ENCODE peak calls at places on chromosomes 5 and 9, in four cellular contexts. One of them, this sample, is unnamed.

GRCh38 chr9:121939643-121940042 is 153.5 kb downstream of the TTLL11 start:
- DNase-seq in epithelial cell of proximal tubule: no peak
- DNase-seq in A549: no peak
- DNase-seq in AG09319: no peak
- DNase-seq in this sample: no peak

GRCh38 chr5:177402271-177403043 is 2.0 kb upstream of the PFN3 start:
- DNase-seq in epithelial cell of proximal tubule: peak
- DNase-seq in A549: peak
- DNase-seq in AG09319: no peak
- DNase-seq in this sample: no peak

GRCh38 chr9:129077236-129077635 is 3.7 kb upstream of the DOLPP1 start:
- DNase-seq in epithelial cell of proximal tubule: no peak
- DNase-seq in A549: no peak
- DNase-seq in AG09319: no peak
- DNase-seq in this sample: no peak

GRCh38 chr5:14123974-14124482 is 19.1 kb upstream of the TRIO start:
- DNase-seq in epithelial cell of proximal tubule: no peak
- DNase-seq in A549: no peak
- DNase-seq in AG09319: no peak
- DNase-seq in this sample: no peak

GRCh38 chr5:174514325-174514724 is 210.1 kb upstream of the MSX2 start:
- DNase-seq in epithelial cell of proximal tubule: no peak
- DNase-seq in A549: no peak
- DNase-seq in AG09319: no peak
- DNase-seq in this sample: no peak

GRCh38 chr9:13082796-13083195 is 196.7 kb downstream of the MPDZ start:
- DNase-seq in epithelial cell of proximal tubule: no peak
- DNase-seq in A549: no peak
- DNase-seq in AG09319: no peak
- DNase-seq in this sample: peak

GRCh38 chr9:129383005-129383414 is 204.9 kb upstream of the IER5L start:
- DNase-seq in epithelial cell of proximal tubule: no peak
- DNase-seq in A549: no peak
- DNase-seq in AG09319: no peak
- DNase-seq in this sample: no peak

GRCh38 chr5:140362875-140363630 is 3.1 kb downstream of the SLC4A9 start:
- DNase-seq in epithelial cell of proximal tubule: no peak
- DNase-seq in A549: peak
- DNase-seq in AG09319: no peak
- DNase-seq in this sample: no peak

GRCh38 chr9:6827370-6827949 is 69.7 kb downstream of the KDM4C start:
- DNase-seq in epithelial cell of proximal tubule: no peak
- DNase-seq in A549: peak
- DNase-seq in AG09319: no peak
- DNase-seq in this sample: no peak

GRCh38 chr9:100030548-100030947 is 68.3 kb downstream of the ERP44 start:
- DNase-seq in epithelial cell of proximal tubule: no peak
- DNase-seq in A549: no peak
- DNase-seq in AG09319: no peak
- DNase-seq in this sample: no peak

GRCh38 chr5:125125031-125125823 is 378.8 kb upstream of the ZNF608 start:
- DNase-seq in epithelial cell of proximal tubule: no peak
- DNase-seq in A549: no peak
- DNase-seq in AG09319: no peak
- DNase-seq in this sample: no peak

GRCh38 chr5:14156611-14157493 is 13.7 kb downstream of the TRIO start:
- DNase-seq in epithelial cell of proximal tubule: peak
- DNase-seq in A549: peak
- DNase-seq in AG09319: peak
- DNase-seq in this sample: peak

GRCh38 chr9:83623634-83623991 is 670 bp downstream of the IDNK start:
- DNase-seq in epithelial cell of proximal tubule: no peak
- DNase-seq in A549: no peak
- DNase-seq in AG09319: no peak
- DNase-seq in this sample: no peak

GRCh38 chr9:74322661-74323314 is 174.3 kb upstream of the RORB start:
- DNase-seq in epithelial cell of proximal tubule: no peak
- DNase-seq in A549: no peak
- DNase-seq in AG09319: no peak
- DNase-seq in this sample: no peak

GRCh38 chr5:128674837-128675446 is 136.9 kb upstream of the FBN2 start:
- DNase-seq in epithelial cell of proximal tubule: no peak
- DNase-seq in A549: peak
- DNase-seq in AG09319: no peak
- DNase-seq in this sample: no peak

GRCh38 chr9:85987236-85987635 is 46.3 kb downstream of the NAA35 start:
- DNase-seq in epithelial cell of proximal tubule: no peak
- DNase-seq in A549: no peak
- DNase-seq in AG09319: no peak
- DNase-seq in this sample: no peak

GRCh38 chr9:35367451-35367850 is 122.5 kb upstream of the RUSC2 start:
- DNase-seq in epithelial cell of proximal tubule: no peak
- DNase-seq in A549: peak
- DNase-seq in AG09319: peak
- DNase-seq in this sample: peak

GRCh38 chr9:99303177-99303576 is 81.1 kb downstream of the SEC61B start:
- DNase-seq in epithelial cell of proximal tubule: no peak
- DNase-seq in A549: no peak
- DNase-seq in AG09319: no peak
- DNase-seq in this sample: no peak

GRCh38 chr5:135387629-135387960 is 11.4 kb downstream of the MACROH2A1 start:
- DNase-seq in epithelial cell of proximal tubule: no peak
- DNase-seq in A549: no peak
- DNase-seq in AG09319: no peak
- DNase-seq in this sample: no peak

GRCh38 chr9:20384642-20385041 is 237.7 kb downstream of the MLLT3 start:
- DNase-seq in epithelial cell of proximal tubule: no peak
- DNase-seq in A549: no peak
- DNase-seq in AG09319: no peak
- DNase-seq in this sample: no peak

GRCh38 chr9:81193362-81194339 is 495.7 kb downstream of the TLE1 start:
- DNase-seq in epithelial cell of proximal tubule: no peak
- DNase-seq in A549: peak
- DNase-seq in AG09319: no peak
- DNase-seq in this sample: peak

GRCh38 chr5:171750316-171750788 is 35.3 kb upstream of the SMIM23 start:
- DNase-seq in epithelial cell of proximal tubule: no peak
- DNase-seq in A549: peak
- DNase-seq in AG09319: no peak
- DNase-seq in this sample: no peak

GRCh38 chr9:618478-618877 is 223.0 kb upstream of the DMRT1 start:
- DNase-seq in epithelial cell of proximal tubule: no peak
- DNase-seq in A549: no peak
- DNase-seq in AG09319: peak
- DNase-seq in this sample: no peak

GRCh38 chr9:137295313-137296213 is 6.5 kb downstream of the NRARP start:
- DNase-seq in epithelial cell of proximal tubule: no peak
- DNase-seq in A549: no peak
- DNase-seq in AG09319: no peak
- DNase-seq in this sample: no peak

GRCh38 chr9:99024959-99025358 is 80.0 kb upstream of the TGFBR1 start:
- DNase-seq in epithelial cell of proximal tubule: no peak
- DNase-seq in A549: no peak
- DNase-seq in AG09319: no peak
- DNase-seq in this sample: no peak

GRCh38 chr5:102283111-102283797 is 12.8 kb downstream of the SLCO4C1 start:
- DNase-seq in epithelial cell of proximal tubule: no peak
- DNase-seq in A549: no peak
- DNase-seq in AG09319: no peak
- DNase-seq in this sample: no peak

GRCh38 chr9:89729954-89730530 is 125.2 kb downstream of the GADD45G start:
- DNase-seq in epithelial cell of proximal tubule: no peak
- DNase-seq in A549: no peak
- DNase-seq in AG09319: no peak
- DNase-seq in this sample: no peak

GRCh38 chr9:18947772-18948391 is 85.1 kb downstream of the SAXO1 start:
- DNase-seq in epithelial cell of proximal tubule: no peak
- DNase-seq in A549: no peak
- DNase-seq in AG09319: no peak
- DNase-seq in this sample: no peak

GRCh38 chr9:80720579-80720978 is 968.8 kb downstream of the TLE1 start:
- DNase-seq in epithelial cell of proximal tubule: no peak
- DNase-seq in A549: no peak
- DNase-seq in AG09319: no peak
- DNase-seq in this sample: no peak

GRCh38 chr5:45741110-45741509 is 44.9 kb upstream of the HCN1 start:
- DNase-seq in epithelial cell of proximal tubule: no peak
- DNase-seq in A549: no peak
- DNase-seq in AG09319: no peak
- DNase-seq in this sample: no peak

GRCh38 chr9:134712922-134713321 is 71.3 kb downstream of the COL5A1 start:
- DNase-seq in epithelial cell of proximal tubule: no peak
- DNase-seq in A549: no peak
- DNase-seq in AG09319: no peak
- DNase-seq in this sample: no peak

GRCh38 chr9:134571946-134572914 is 69.4 kb upstream of the COL5A1 start:
- DNase-seq in epithelial cell of proximal tubule: no peak
- DNase-seq in A549: no peak
- DNase-seq in AG09319: no peak
- DNase-seq in this sample: no peak

GRCh38 chr5:113119271-113119924 is 142.8 kb downstream of the DCP2 start:
- DNase-seq in epithelial cell of proximal tubule: no peak
- DNase-seq in A549: no peak
- DNase-seq in AG09319: no peak
- DNase-seq in this sample: no peak

GRCh38 chr9:71719585-71719984 is 48.7 kb downstream of the CEMIP2 start:
- DNase-seq in epithelial cell of proximal tubule: no peak
- DNase-seq in A549: no peak
- DNase-seq in AG09319: peak
- DNase-seq in this sample: no peak

GRCh38 chr9:71719088-71719487 is 49.2 kb downstream of the CEMIP2 start:
- DNase-seq in epithelial cell of proximal tubule: no peak
- DNase-seq in A549: no peak
- DNase-seq in AG09319: no peak
- DNase-seq in this sample: no peak

GRCh38 chr9:71721786-71722295 is 46.5 kb downstream of the CEMIP2 start:
- DNase-seq in epithelial cell of proximal tubule: no peak
- DNase-seq in A549: no peak
- DNase-seq in AG09319: no peak
- DNase-seq in this sample: no peak

GRCh38 chr9:71710856-71711255 is 57.5 kb downstream of the CEMIP2 start:
- DNase-seq in epithelial cell of proximal tubule: no peak
- DNase-seq in A549: no peak
- DNase-seq in AG09319: no peak
- DNase-seq in this sample: no peak

DNA sequence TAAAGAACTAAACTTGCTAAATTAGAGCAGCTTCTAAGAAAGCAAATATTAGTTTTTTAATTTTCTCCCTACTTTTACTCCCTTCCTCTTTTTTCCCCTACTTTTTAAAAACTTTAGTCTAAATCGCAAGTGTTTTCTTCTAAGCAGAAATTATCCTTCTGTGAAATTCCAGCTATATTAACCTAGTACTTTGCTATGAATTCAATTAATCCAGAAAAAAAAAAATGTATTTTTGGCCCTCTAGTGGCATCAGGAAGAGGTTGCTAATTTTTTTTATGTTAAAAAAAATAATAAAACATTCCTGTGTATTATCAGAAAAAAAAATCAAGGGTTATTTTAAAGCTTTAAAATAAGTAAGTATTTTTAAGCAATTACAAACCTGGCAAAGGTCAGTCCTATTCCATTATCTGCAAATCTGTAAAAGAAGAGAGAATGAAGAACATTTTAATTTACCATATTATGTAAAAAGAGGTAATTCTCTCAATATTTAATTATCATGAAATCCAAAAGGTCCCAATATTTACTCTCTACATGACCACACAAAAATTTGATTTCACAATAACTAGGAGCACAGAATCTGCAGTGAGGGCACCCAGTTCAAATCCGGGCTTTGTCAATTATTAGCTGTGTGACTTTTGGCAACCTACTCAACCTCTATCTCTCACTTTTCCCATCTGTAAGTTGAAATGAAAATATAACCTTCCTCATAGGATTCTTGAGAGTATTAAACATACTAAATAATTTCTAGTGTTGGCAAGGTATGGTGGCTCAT is 52.0 kb downstream of the CEMIP2 start:
- DNase-seq in epithelial cell of proximal tubule: no peak
- DNase-seq in A549: no peak
- DNase-seq in AG09319: no peak
- DNase-seq in this sample: no peak
- TF ChIP-seq CTCF in epithelial cell of proximal tubule: peak
- TF ChIP-seq CTCF in A549: peak
- TF ChIP-seq CTCF in AG09319: peak
- TF ChIP-seq CTCF in this sample: peak

GRCh38 chr5:73027361-73027760 is 71.5 kb downstream of the FCHO2 start:
- DNase-seq in epithelial cell of proximal tubule: no peak
- DNase-seq in A549: no peak
- DNase-seq in AG09319: no peak
- DNase-seq in this sample: no peak
- TF ChIP-seq CTCF in epithelial cell of proximal tubule: no peak
- TF ChIP-seq CTCF in A549: no peak
- TF ChIP-seq CTCF in AG09319: no peak
- TF ChIP-seq CTCF in this sample: peak

GRCh38 chr5:74945561-74946165 is 79.5 kb upstream of the FAM169A start:
- DNase-seq in epithelial cell of proximal tubule: no peak
- DNase-seq in A549: no peak
- DNase-seq in AG09319: no peak
- DNase-seq in this sample: no peak

GRCh38 chr5:74942622-74943286 is 76.6 kb upstream of the FAM169A start:
- DNase-seq in epithelial cell of proximal tubule: no peak
- DNase-seq in A549: no peak
- DNase-seq in AG09319: no peak
- DNase-seq in this sample: no peak

GRCh38 chr5:74940782-74941363 is 74.7 kb upstream of the FAM169A start:
- DNase-seq in epithelial cell of proximal tubule: no peak
- DNase-seq in A549: no peak
- DNase-seq in AG09319: no peak
- DNase-seq in this sample: no peak

GRCh38 chr5:74946471-74946870 is 80.3 kb upstream of the FAM169A start:
- DNase-seq in epithelial cell of proximal tubule: no peak
- DNase-seq in A549: no peak
- DNase-seq in AG09319: no peak
- DNase-seq in this sample: no peak

GRCh38 chr5:74943905-74944304 is 77.7 kb upstream of the FAM169A start:
- DNase-seq in epithelial cell of proximal tubule: no peak
- DNase-seq in A549: no peak
- DNase-seq in AG09319: no peak
- DNase-seq in this sample: no peak
- TF ChIP-seq CTCF in epithelial cell of proximal tubule: peak
- TF ChIP-seq CTCF in A549: no peak
- TF ChIP-seq CTCF in AG09319: no peak
- TF ChIP-seq CTCF in this sample: peak

GRCh38 chr5:173229381-173229959 is 5.5 kb downstream of the NKX2-5 start:
- DNase-seq in epithelial cell of proximal tubule: no peak
- DNase-seq in A549: no peak
- DNase-seq in AG09319: no peak
- DNase-seq in this sample: no peak

GRCh38 chr5:173231381-173231766 is 3.6 kb downstream of the NKX2-5 start:
- DNase-seq in epithelial cell of proximal tubule: no peak
- DNase-seq in A549: no peak
- DNase-seq in AG09319: no peak
- DNase-seq in this sample: no peak

GRCh38 chr5:173228639-173229380 is 6.2 kb downstream of the NKX2-5 start:
- DNase-seq in epithelial cell of proximal tubule: no peak
- DNase-seq in A549: no peak
- DNase-seq in AG09319: no peak
- DNase-seq in this sample: no peak

GRCh38 chr5:173230741-173231380 is 4.1 kb downstream of the NKX2-5 start:
- DNase-seq in epithelial cell of proximal tubule: no peak
- DNase-seq in A549: no peak
- DNase-seq in AG09319: no peak
- DNase-seq in this sample: no peak

GRCh38 chr5:173229966-173230740 is 4.9 kb downstream of the NKX2-5 start:
- DNase-seq in epithelial cell of proximal tubule: no peak
- DNase-seq in A549: no peak
- DNase-seq in AG09319: no peak
- DNase-seq in this sample: no peak
- TF ChIP-seq CTCF in epithelial cell of proximal tubule: no peak
- TF ChIP-seq CTCF in A549: no peak
- TF ChIP-seq CTCF in AG09319: no peak
- TF ChIP-seq CTCF in this sample: no peak